ENCODE peak calls at places on chromosomes 4 and X, in nine cellular contexts. One of them, this sample, is unnamed.

GRCh38 chr4:72326692-72327632 is 242.1 kb downstream of the ADAMTS3 start:
- DNase-seq in AG04450: no peak
- DNase-seq in progenitor cell of endocrine pancreas: no peak
- DNase-seq in A549: peak; percentile 2
- DNase-seq in IMR-90: peak; percentile 42
- DNase-seq in stomach: no peak
- DNase-seq in colonic mucosa: no peak
- DNase-seq in brain microvascular endothelial cell: no peak
- DNase-seq in tibial nerve: no peak
- DNase-seq in this sample: no peak

GRCh38 chr4:63717384-63717783 is 691.9 kb downstream of the TECRL start:
- DNase-seq in AG04450: no peak
- DNase-seq in progenitor cell of endocrine pancreas: no peak
- DNase-seq in A549: peak; percentile 0
- DNase-seq in IMR-90: no peak
- DNase-seq in stomach: no peak
- DNase-seq in colonic mucosa: no peak
- DNase-seq in brain microvascular endothelial cell: no peak
- DNase-seq in tibial nerve: no peak
- DNase-seq in this sample: no peak

GRCh38 chr4:36243355-36244256 is 708 bp downstream of the ARAP2 start:
- DNase-seq in AG04450: no peak
- DNase-seq in progenitor cell of endocrine pancreas: no peak
- DNase-seq in A549: peak; percentile 15
- DNase-seq in IMR-90: peak; percentile 1
- DNase-seq in stomach: peak; percentile 38
- DNase-seq in colonic mucosa: peak; percentile 64
- DNase-seq in brain microvascular endothelial cell: no peak
- DNase-seq in tibial nerve: no peak
- DNase-seq in this sample: no peak

GRCh38 chr4:118918388-118918787 is 29.7 kb downstream of the SYNPO2 start:
- DNase-seq in AG04450: peak; percentile 77
- DNase-seq in progenitor cell of endocrine pancreas: no peak
- DNase-seq in A549: no peak
- DNase-seq in IMR-90: peak; percentile 94
- DNase-seq in stomach: no peak
- DNase-seq in colonic mucosa: no peak
- DNase-seq in brain microvascular endothelial cell: peak; percentile 83
- DNase-seq in tibial nerve: no peak
- DNase-seq in this sample: no peak

GRCh38 chr4:8771666-8772065 is 100.0 kb downstream of the HMX1 start:
- DNase-seq in AG04450: no peak
- DNase-seq in progenitor cell of endocrine pancreas: no peak
- DNase-seq in A549: no peak
- DNase-seq in IMR-90: no peak
- DNase-seq in stomach: no peak
- DNase-seq in colonic mucosa: no peak
- DNase-seq in brain microvascular endothelial cell: no peak
- DNase-seq in tibial nerve: no peak
- DNase-seq in this sample: peak; percentile 1

GRCh38 chrX:46840946-46841740 is 4.3 kb downstream of the RP2 start:
- DNase-seq in AG04450: no peak
- DNase-seq in progenitor cell of endocrine pancreas: no peak
- DNase-seq in A549: no peak
- DNase-seq in IMR-90: no peak
- DNase-seq in stomach: no peak
- DNase-seq in colonic mucosa: no peak
- DNase-seq in brain microvascular endothelial cell: peak; percentile 8
- DNase-seq in tibial nerve: no peak
- DNase-seq in this sample: no peak

GRCh38 chrX:148774276-148774675 is 273.9 kb downstream of the AFF2 start:
- DNase-seq in AG04450: no peak
- DNase-seq in progenitor cell of endocrine pancreas: no peak
- DNase-seq in A549: no peak
- DNase-seq in IMR-90: no peak
- DNase-seq in stomach: no peak
- DNase-seq in colonic mucosa: no peak
- DNase-seq in brain microvascular endothelial cell: peak; percentile 3
- DNase-seq in tibial nerve: no peak
- DNase-seq in this sample: no peak

GRCh38 chr4:80219301-80220025 is 22.2 kb downstream of the PRDM8 start:
- DNase-seq in AG04450: no peak
- DNase-seq in progenitor cell of endocrine pancreas: no peak
- DNase-seq in A549: no peak
- DNase-seq in IMR-90: peak; percentile 60
- DNase-seq in stomach: no peak
- DNase-seq in colonic mucosa: no peak
- DNase-seq in brain microvascular endothelial cell: no peak
- DNase-seq in tibial nerve: no peak
- DNase-seq in this sample: no peak

GRCh38 chrX:349196-349595 is 30.6 kb upstream of the GTPBP6 start:
- DNase-seq in AG04450: no peak
- DNase-seq in progenitor cell of endocrine pancreas: no peak
- DNase-seq in A549: no peak
- DNase-seq in IMR-90: no peak
- DNase-seq in stomach: no peak
- DNase-seq in colonic mucosa: no peak
- DNase-seq in brain microvascular endothelial cell: no peak
- DNase-seq in tibial nerve: no peak
- DNase-seq in this sample: no peak

GRCh38 chr4:101304916-101305315 is 42.4 kb downstream of the PPP3CA start:
- DNase-seq in AG04450: no peak
- DNase-seq in progenitor cell of endocrine pancreas: no peak
- DNase-seq in A549: no peak
- DNase-seq in IMR-90: peak; percentile 63
- DNase-seq in stomach: no peak
- DNase-seq in colonic mucosa: no peak
- DNase-seq in brain microvascular endothelial cell: peak; percentile 66
- DNase-seq in tibial nerve: no peak
- DNase-seq in this sample: no peak

GRCh38 chr4:11424000-11424399 is 4.7 kb downstream of the HS3ST1 start:
- DNase-seq in AG04450: no peak
- DNase-seq in progenitor cell of endocrine pancreas: no peak
- DNase-seq in A549: peak; percentile 25
- DNase-seq in IMR-90: peak; percentile 4
- DNase-seq in stomach: no peak
- DNase-seq in colonic mucosa: no peak
- DNase-seq in brain microvascular endothelial cell: peak; percentile 36
- DNase-seq in tibial nerve: peak; percentile 20
- DNase-seq in this sample: no peak

GRCh38 chr4:26330186-26330787 is 9.5 kb downstream of the RBPJ start:
- DNase-seq in AG04450: no peak
- DNase-seq in progenitor cell of endocrine pancreas: no peak
- DNase-seq in A549: peak; percentile 28
- DNase-seq in IMR-90: peak; percentile 68
- DNase-seq in stomach: no peak
- DNase-seq in colonic mucosa: peak; percentile 25
- DNase-seq in brain microvascular endothelial cell: peak; percentile 69
- DNase-seq in tibial nerve: peak; percentile 43
- DNase-seq in this sample: no peak
- TF ChIP-seq CTCF in AG04450: peak; percentile 74
- TF ChIP-seq CTCF in progenitor cell of endocrine pancreas: peak; percentile 85
- TF ChIP-seq CTCF in A549: peak; percentile 59
- TF ChIP-seq CTCF in IMR-90: peak; percentile 61
- TF ChIP-seq CTCF in stomach: peak; percentile 48
- TF ChIP-seq CTCF in colonic mucosa: no peak
- TF ChIP-seq CTCF in brain microvascular endothelial cell: peak; percentile 63
- TF ChIP-seq CTCF in tibial nerve: peak; percentile 46
- TF ChIP-seq CTCF in this sample: peak; percentile 84

DNA sequence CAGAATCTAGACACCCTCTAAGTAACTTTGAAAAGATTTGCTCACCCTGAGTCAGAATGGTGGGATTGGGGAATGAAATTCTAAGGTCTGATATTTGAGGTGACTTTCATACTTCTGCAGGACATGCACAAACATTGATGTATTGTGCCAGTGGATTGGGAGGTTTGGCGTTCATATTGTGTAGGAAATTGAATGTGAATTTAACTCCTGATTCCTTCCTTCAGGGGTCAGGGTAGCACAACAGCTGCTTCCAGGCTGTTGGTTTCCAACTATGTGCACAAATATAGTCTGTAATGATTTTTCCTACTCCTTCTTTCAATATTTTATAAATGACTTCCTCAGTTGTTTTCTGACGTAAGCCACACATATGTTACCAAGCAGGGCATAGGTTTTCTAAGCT is 3.1 kb downstream of the IL1RAPL1 start:
- DNase-seq in AG04450: no peak
- DNase-seq in progenitor cell of endocrine pancreas: no peak
- DNase-seq in A549: no peak
- DNase-seq in IMR-90: peak; percentile 32
- DNase-seq in stomach: no peak
- DNase-seq in colonic mucosa: no peak
- DNase-seq in brain microvascular endothelial cell: no peak
- DNase-seq in tibial nerve: no peak
- DNase-seq in this sample: no peak
- TF ChIP-seq CTCF in AG04450: peak; percentile 36
- TF ChIP-seq CTCF in progenitor cell of endocrine pancreas: peak; percentile 13
- TF ChIP-seq CTCF in A549: no peak
- TF ChIP-seq CTCF in IMR-90: no peak
- TF ChIP-seq CTCF in stomach: no peak
- TF ChIP-seq CTCF in colonic mucosa: no peak
- TF ChIP-seq CTCF in brain microvascular endothelial cell: peak; percentile 25
- TF ChIP-seq CTCF in tibial nerve: no peak
- TF ChIP-seq CTCF in this sample: no peak

GRCh38 chr4:187380181-187380581 is 615.4 kb upstream of the ZFP42 start:
- DNase-seq in AG04450: no peak
- DNase-seq in progenitor cell of endocrine pancreas: no peak
- DNase-seq in A549: no peak
- DNase-seq in IMR-90: peak; percentile 15
- DNase-seq in stomach: no peak
- DNase-seq in colonic mucosa: peak; percentile 29
- DNase-seq in brain microvascular endothelial cell: peak; percentile 4
- DNase-seq in tibial nerve: no peak
- DNase-seq in this sample: no peak
- TF ChIP-seq CTCF in AG04450: peak; percentile 44
- TF ChIP-seq CTCF in progenitor cell of endocrine pancreas: peak; percentile 42
- TF ChIP-seq CTCF in A549: no peak
- TF ChIP-seq CTCF in IMR-90: no peak
- TF ChIP-seq CTCF in stomach: no peak
- TF ChIP-seq CTCF in colonic mucosa: peak; percentile 32
- TF ChIP-seq CTCF in brain microvascular endothelial cell: peak; percentile 59
- TF ChIP-seq CTCF in tibial nerve: no peak
- TF ChIP-seq CTCF in this sample: no peak

GRCh38 chrX:17531500-17531899 is 156.5 kb downstream of the NHS start:
- DNase-seq in AG04450: no peak
- DNase-seq in progenitor cell of endocrine pancreas: no peak
- DNase-seq in A549: no peak
- DNase-seq in IMR-90: no peak
- DNase-seq in stomach: no peak
- DNase-seq in colonic mucosa: no peak
- DNase-seq in brain microvascular endothelial cell: no peak
- DNase-seq in tibial nerve: no peak
- DNase-seq in this sample: no peak
- TF ChIP-seq CTCF in AG04450: no peak
- TF ChIP-seq CTCF in progenitor cell of endocrine pancreas: no peak
- TF ChIP-seq CTCF in A549: no peak
- TF ChIP-seq CTCF in IMR-90: no peak
- TF ChIP-seq CTCF in stomach: no peak
- TF ChIP-seq CTCF in colonic mucosa: no peak
- TF ChIP-seq CTCF in brain microvascular endothelial cell: no peak
- TF ChIP-seq CTCF in tibial nerve: no peak
- TF ChIP-seq CTCF in this sample: no peak

GRCh38 chr4:121658125-121658524 is 38.7 kb downstream of the ANXA5 start:
- DNase-seq in AG04450: no peak
- DNase-seq in progenitor cell of endocrine pancreas: no peak
- DNase-seq in A549: no peak
- DNase-seq in IMR-90: no peak
- DNase-seq in stomach: no peak
- DNase-seq in colonic mucosa: no peak
- DNase-seq in brain microvascular endothelial cell: no peak
- DNase-seq in tibial nerve: no peak
- DNase-seq in this sample: no peak

GRCh38 chr4:121655320-121656268 is 41.2 kb downstream of the ANXA5 start:
- DNase-seq in AG04450: no peak
- DNase-seq in progenitor cell of endocrine pancreas: no peak
- DNase-seq in A549: no peak
- DNase-seq in IMR-90: no peak
- DNase-seq in stomach: no peak
- DNase-seq in colonic mucosa: no peak
- DNase-seq in brain microvascular endothelial cell: no peak
- DNase-seq in tibial nerve: no peak
- DNase-seq in this sample: no peak

GRCh38 chr4:121654738-121655137 is 42.0 kb downstream of the ANXA5 start:
- DNase-seq in AG04450: no peak
- DNase-seq in progenitor cell of endocrine pancreas: no peak
- DNase-seq in A549: no peak
- DNase-seq in IMR-90: no peak
- DNase-seq in stomach: no peak
- DNase-seq in colonic mucosa: no peak
- DNase-seq in brain microvascular endothelial cell: no peak
- DNase-seq in tibial nerve: no peak
- DNase-seq in this sample: no peak

GRCh38 chr4:121653986-121654385 is 42.8 kb downstream of the ANXA5 start:
- DNase-seq in AG04450: no peak
- DNase-seq in progenitor cell of endocrine pancreas: no peak
- DNase-seq in A549: no peak
- DNase-seq in IMR-90: no peak
- DNase-seq in stomach: no peak
- DNase-seq in colonic mucosa: no peak
- DNase-seq in brain microvascular endothelial cell: no peak
- DNase-seq in tibial nerve: no peak
- DNase-seq in this sample: no peak

GRCh38 chr4:121656269-121656641 is 40.5 kb downstream of the ANXA5 start:
- DNase-seq in AG04450: peak; percentile 37
- DNase-seq in progenitor cell of endocrine pancreas: no peak
- DNase-seq in A549: no peak
- DNase-seq in IMR-90: peak; percentile 79
- DNase-seq in stomach: peak; percentile 26
- DNase-seq in colonic mucosa: no peak
- DNase-seq in brain microvascular endothelial cell: peak; percentile 85
- DNase-seq in tibial nerve: peak; percentile 75
- DNase-seq in this sample: no peak
- TF ChIP-seq CTCF in AG04450: peak; percentile 47
- TF ChIP-seq CTCF in progenitor cell of endocrine pancreas: peak; percentile 53
- TF ChIP-seq CTCF in A549: peak; percentile 37
- TF ChIP-seq CTCF in IMR-90: peak; percentile 63
- TF ChIP-seq CTCF in stomach: peak; percentile 21
- TF ChIP-seq CTCF in colonic mucosa: no peak
- TF ChIP-seq CTCF in brain microvascular endothelial cell: peak; percentile 66
- TF ChIP-seq CTCF in tibial nerve: peak; percentile 31
- TF ChIP-seq CTCF in this sample: no peak

GRCh38 chr4:5387457-5387856 is 320.9 kb downstream of the EVC2 start:
- DNase-seq in AG04450: no peak
- DNase-seq in progenitor cell of endocrine pancreas: no peak
- DNase-seq in A549: peak; percentile 34
- DNase-seq in IMR-90: no peak
- DNase-seq in stomach: no peak
- DNase-seq in colonic mucosa: no peak
- DNase-seq in brain microvascular endothelial cell: no peak
- DNase-seq in tibial nerve: no peak
- DNase-seq in this sample: no peak
- TF ChIP-seq CTCF in AG04450: no peak
- TF ChIP-seq CTCF in progenitor cell of endocrine pancreas: no peak
- TF ChIP-seq CTCF in A549: no peak
- TF ChIP-seq CTCF in IMR-90: no peak
- TF ChIP-seq CTCF in stomach: no peak
- TF ChIP-seq CTCF in colonic mucosa: no peak
- TF ChIP-seq CTCF in brain microvascular endothelial cell: peak; percentile 27
- TF ChIP-seq CTCF in tibial nerve: no peak
- TF ChIP-seq CTCF in this sample: no peak

DNA sequence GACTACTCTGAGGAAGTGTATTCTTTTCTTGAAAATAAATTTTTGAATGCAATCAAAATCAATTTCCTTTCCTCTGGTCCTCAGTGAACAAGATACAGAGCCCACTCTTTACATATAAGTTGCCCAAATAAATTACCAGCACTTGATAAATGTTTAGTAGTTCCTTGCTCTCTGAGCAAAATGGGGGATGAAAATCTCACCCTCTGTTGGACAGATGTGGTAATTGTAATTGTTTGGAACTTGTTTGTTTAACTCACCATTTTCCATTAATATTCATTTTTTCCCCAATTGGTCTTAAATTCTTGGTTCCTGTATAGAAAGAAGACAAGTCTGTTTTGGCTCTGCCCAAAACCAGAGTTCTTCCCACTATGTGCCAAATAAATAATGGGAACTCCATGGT is 146.3 kb downstream of the LDB2 start:
- DNase-seq in AG04450: no peak
- DNase-seq in progenitor cell of endocrine pancreas: no peak
- DNase-seq in A549: no peak
- DNase-seq in IMR-90: peak; percentile 25
- DNase-seq in stomach: no peak
- DNase-seq in colonic mucosa: no peak
- DNase-seq in brain microvascular endothelial cell: no peak
- DNase-seq in tibial nerve: no peak
- DNase-seq in this sample: no peak
- TF ChIP-seq CTCF in AG04450: peak; percentile 41
- TF ChIP-seq CTCF in progenitor cell of endocrine pancreas: peak; percentile 26
- TF ChIP-seq CTCF in A549: no peak
- TF ChIP-seq CTCF in IMR-90: peak; percentile 39
- TF ChIP-seq CTCF in stomach: no peak
- TF ChIP-seq CTCF in colonic mucosa: no peak
- TF ChIP-seq CTCF in brain microvascular endothelial cell: peak; percentile 33
- TF ChIP-seq CTCF in tibial nerve: no peak
- TF ChIP-seq CTCF in this sample: peak; percentile 32

This sample was measured in mesothelial cell of epicardium.